ENCODE peak calls at places on chromosome 3, in four cellular contexts. S is colonic mucosa, T is brain microvascular endothelial cell, G is right atrium auricular region. Z is an unnamed sample.

GRCh38 chr3:136960838-136961836 is 3.4 kb downstream of the IL20RB start:
- DNase-seq in T (no peak), G (no peak), S (no peak), Z (no peak)

GRCh38 chr3:186057594-186057993 is 51.3 kb downstream of the ETV5 start:
- DNase-seq in G (no peak), S (no peak), T (peak; percentile 62), Z (peak; percentile 5)

GRCh38 chr3:127456471-127457093 is 134.0 kb downstream of the TPRA1 start:
- DNase-seq in T (peak; percentile 52), S (no peak), G (no peak), Z (no peak)

GRCh38 chr3:194928831-194929594 is 243.3 kb downstream of the FAM43A start:
- DNase-seq in S (no peak), G (peak; percentile 58), T (no peak), Z (no peak)

GRCh38 chr3:69881756-69882428 is 117.6 kb upstream of the SAMMSON start:
- DNase-seq in T (no peak), G (no peak), S (no peak), Z (no peak)

GRCh38 chr3:30810617-30811016 is 83.8 kb downstream of the GADL1 start:
- DNase-seq in S (no peak), T (no peak), G (no peak), Z (no peak)

GRCh38 chr3:159763466-159764210 is 225.0 kb upstream of the IL12A start:
- DNase-seq in G (peak; percentile 67), T (peak; percentile 91), S (peak; percentile 82), Z (peak; percentile 91)

GRCh38 chr3:134852893-134853351 is 57.9 kb downstream of the EPHB1 start:
- DNase-seq in S (no peak), G (no peak), T (no peak), Z (no peak)

GRCh38 chr3:115667175-115668065 is 44.1 kb downstream of the GAP43 start:
- DNase-seq in G (no peak), S (no peak), T (no peak), Z (no peak)

GRCh38 chr3:17398959-17399551 is 343.4 kb downstream of the TBC1D5 start:
- DNase-seq in T (no peak), G (no peak), S (no peak), Z (no peak)

GRCh38 chr3:59549972-59550371 is 500.1 kb upstream of the CFAP20DC start:
- DNase-seq in S (no peak), G (no peak), T (no peak), Z (no peak)

GRCh38 chr3:4943553-4943952 is 35.7 kb upstream of the BHLHE40 start:
- DNase-seq in S (no peak), T (no peak), G (no peak), Z (peak; percentile 35)

GRCh38 chr3:16663852-16664712 is 58.9 kb upstream of the DAZL start:
- DNase-seq in G (no peak), S (no peak), T (no peak), Z (no peak)

GRCh38 chr3:31606453-31606852 is 73.7 kb downstream of the STT3B start:
- DNase-seq in G (no peak), S (no peak), T (no peak), Z (no peak)

GRCh38 chr3:126621171-126621570 is 33.8 kb downstream of the TXNRD3 start:
- DNase-seq in S (no peak), T (no peak), G (no peak), Z (no peak)

GRCh38 chr3:152380048-152380447 is 111.3 kb downstream of the MBNL1 start:
- DNase-seq in T (no peak), G (no peak), S (no peak), Z (no peak)

GRCh38 chr3:50848308-50848707 is 173.6 kb downstream of the DOCK3 start:
- DNase-seq in G (no peak), S (no peak), T (no peak), Z (no peak)

GRCh38 chr3:13219902-13220296 is 146.7 kb upstream of the IQSEC1 start:
- DNase-seq in S (no peak), G (no peak), T (no peak), Z (no peak)

GRCh38 chr3:170317954-170318353 is 39.6 kb upstream of the SKIL start:
- DNase-seq in S (no peak), G (no peak), T (no peak), Z (no peak)

GRCh38 chr3:4492240-4493007 is 724 bp upstream of the ITPR1 start:
- DNase-seq in S (peak; percentile 56), G (peak; percentile 74), T (peak; percentile 46), Z (peak; percentile 43)

GRCh38 chr3:125003369-125003853 is 52.4 kb downstream of the HEG1 start:
- DNase-seq in S (peak; percentile 42), T (no peak), G (peak; percentile 61), Z (peak; percentile 88)

GRCh38 chr3:56304069-56304468 is 164.2 kb downstream of the ERC2 start:
- DNase-seq in T (no peak), S (no peak), G (no peak), Z (no peak)

GRCh38 chr3:129481783-129482332 is 41.8 kb downstream of the IFT122 start:
- DNase-seq in G (peak; percentile 86), T (peak; percentile 5), S (no peak), Z (no peak)

GRCh38 chr3:185145511-185145910 is 7.3 kb downstream of the C3orf70 start:
- DNase-seq in G (no peak), T (no peak), S (no peak), Z (no peak)

GRCh38 chr3:187484547-187485325 is 116.6 kb downstream of the RTP4 start:
- DNase-seq in G (no peak), T (no peak), S (no peak), Z (no peak)

GRCh38 chr3:43689766-43690399 is 855 bp upstream of the ABHD5 start:
- DNase-seq in S (peak; percentile 26), T (no peak), G (peak; percentile 59), Z (no peak)

GRCh38 chr3:147415819-147416218 is 6.7 kb downstream of the ZIC1 start:
- DNase-seq in T (peak; percentile 24), G (no peak), S (no peak), Z (no peak)

DNA sequence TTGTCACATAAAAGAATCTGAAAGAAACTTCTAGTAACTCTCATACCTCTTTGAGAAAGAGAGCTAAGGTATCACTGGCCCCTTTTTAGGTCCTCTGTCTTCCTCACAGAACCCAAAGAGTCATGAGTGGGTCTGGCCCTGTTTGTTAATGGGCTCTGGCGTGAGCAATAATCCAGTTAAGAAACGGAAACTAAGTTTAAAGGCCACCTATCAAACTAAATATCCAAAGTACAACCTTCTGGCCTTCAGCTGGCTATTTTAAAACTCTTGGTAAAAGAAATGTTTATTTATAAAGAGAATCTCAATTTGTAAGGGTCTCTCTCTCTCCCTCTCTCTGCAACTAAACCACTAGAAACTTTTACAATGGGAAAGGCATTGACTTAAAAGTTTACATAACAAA is 71.0 kb upstream of the STRIT1 start:
- DNase-seq in T (no peak), S (no peak), G (no peak), Z (no peak)
- H3K4me3 ChIP-seq in T (no peak overlapping the region), S (no peak overlapping the region), G (no peak overlapping the region), Z (no peak overlapping the region)

GRCh38 chr3:112003321-112004080 is 4.8 kb downstream of the TAGLN3 start:
- DNase-seq in T (no peak), S (no peak), G (no peak), Z (no peak)
- H3K27me3 ChIP-seq in T (no peaks in the 10 kb centered on the region), S (no peaks in the 10 kb centered on the region), G (no peaks in the 10 kb centered on the region), Z (no peaks in the 10 kb centered on the region)

GRCh38 chr3:9916346-9916733 is 558 bp upstream of the IL17RC start:
- DNase-seq in S (peak; percentile 39), G (no peak), T (peak; percentile 42), Z (no peak)
- H3K4me3 ChIP-seq in S (peak overlapping the region; percentile 34), G (peak overlapping the region; percentile 69), T (peak overlapping the region; percentile 52), Z (peak overlapping the region; percentile 73)

GRCh38 chr3:58237940-58238681 is 519 bp downstream of the ABHD6 start:
- DNase-seq in T (no peak), G (peak; percentile 71), S (peak; percentile 71), Z (peak; percentile 72)

GRCh38 chr3:58241321-58242044 is 3.9 kb downstream of the ABHD6 start:
- DNase-seq in S (peak; percentile 7), G (no peak), T (no peak), Z (no peak)

GRCh38 chr3:58237238-58237939 is at the start of gene ABHD6:
- DNase-seq in G (peak; percentile 72), S (peak; percentile 83), T (peak; percentile 57), Z (peak; percentile 90)

GRCh38 chr3:58236527-58237237 is 910 bp upstream of the ABHD6 start:
- DNase-seq in G (no peak), T (no peak), S (peak; percentile 38), Z (no peak)

GRCh38 chr3:58238830-58239229 is 1.2 kb downstream of the ABHD6 start:
- DNase-seq in G (no peak), S (no peak), T (no peak), Z (no peak)
- H3K27me3 ChIP-seq in G (no peaks in the 10 kb centered on the region), S (no peaks in the 10 kb centered on the region), T (no peaks in the 10 kb centered on the region), Z (no peaks in the 10 kb centered on the region)

GRCh38 chr3:107619549-107619948 is 96.8 kb downstream of the BBX start:
- DNase-seq in G (no peak), T (no peak), S (no peak), Z (no peak)
- H3K4me3 ChIP-seq in G (no peak overlapping the region), T (no peak overlapping the region), S (no peak overlapping the region), Z (no peak overlapping the region)

GRCh38 chr3:122008166-122008565 is 13.9 kb downstream of the ILDR1 start:
- DNase-seq in S (no peak), T (no peak), G (no peak), Z (no peak)
- H3K27me3 ChIP-seq in S (no peaks in the 10 kb centered on the region), T (no peaks in the 10 kb centered on the region), G (no peaks in the 10 kb centered on the region), Z (no peaks in the 10 kb centered on the region)

GRCh38 chr3:146159037-146159436 is 1.9 kb downstream of the PLOD2 start:
- DNase-seq in G (no peak), S (no peak), T (no peak), Z (no peak)

GRCh38 chr3:146160233-146160963 is 586 bp downstream of the PLOD2 start:
- DNase-seq in T (peak; percentile 64), G (peak; percentile 88), S (peak; percentile 77), Z (peak; percentile 69)

GRCh38 chr3:146161725-146162047 is 702 bp upstream of the PLOD2 start:
- DNase-seq in T (peak; percentile 42), S (peak; percentile 63), G (no peak), Z (no peak)

GRCh38 chr3:146160964-146161724 is at the start of gene PLOD2:
- DNase-seq in T (peak; percentile 85), G (peak; percentile 84), S (peak; percentile 81), Z (peak; percentile 90)

DNA sequence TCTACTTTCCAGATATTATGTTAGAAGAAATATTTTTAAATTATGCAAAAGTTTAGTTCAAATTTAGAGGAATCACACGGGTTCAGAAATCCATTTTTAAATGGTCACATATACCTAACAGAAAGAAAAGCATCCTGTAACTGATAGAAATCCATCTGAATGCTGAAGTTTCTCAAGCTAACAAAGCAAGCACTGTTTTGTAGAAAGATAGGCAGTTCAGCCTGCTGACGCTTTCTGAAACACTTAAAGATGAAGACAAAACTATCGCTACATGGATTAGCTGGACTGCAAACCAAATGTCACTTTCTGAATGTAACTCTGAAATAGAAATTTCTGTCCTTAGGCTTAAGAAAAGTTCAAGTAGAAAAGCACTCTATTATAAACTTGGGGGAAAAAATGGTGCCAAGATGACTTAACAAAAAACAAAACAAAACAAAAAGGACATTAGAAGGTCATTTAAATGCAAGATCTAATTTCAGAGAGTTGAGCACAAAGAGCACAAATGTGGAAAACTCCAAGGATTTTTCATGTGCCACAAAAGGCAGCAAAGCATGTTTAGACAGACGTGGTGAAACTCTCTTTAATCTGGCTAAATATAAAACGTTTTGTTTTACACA is 1.3 kb downstream of the PLOD2 start:
- DNase-seq in T (no peak), S (no peak), G (no peak), Z (no peak)
- H3K4me3 ChIP-seq in T (peak overlapping the region; percentile 95), S (peak overlapping the region; percentile 67), G (peak overlapping the region; percentile 81), Z (peak overlapping the region; percentile 92)